ENCODE peak calls at places on chromosome 9, in four cellular contexts. J is K562, G is WTC11, Y is HepG2. D is an unnamed sample.
A peak's percentile ranks its signal among the peaks of the same experiment; 100 is the strongest.

GRCh38 chr9:80175286-80175906 is 603.6 kb downstream of the TLE4 start:
- DNase-seq in Y (peak; percentile 23), G (no peak), J (peak; percentile 20), D (no peak)

GRCh38 chr9:33155393-33155792 is 11.7 kb downstream of the B4GALT1 start:
- DNase-seq in G (no peak), J (no peak), Y (no peak), D (no peak)

GRCh38 chr9:115204827-115205506 is 87.0 kb upstream of the TNC start:
- DNase-seq in J (no peak), G (no peak), Y (no peak), D (no peak)

GRCh38 chr9:14945351-14945750 is 35.1 kb upstream of the FREM1 start:
- DNase-seq in Y (no peak), G (no peak), J (no peak), D (no peak)

GRCh38 chr9:88236531-88237453 is 98.5 kb upstream of the SPATA31C2 start:
- DNase-seq in Y (no peak), G (no peak), J (no peak), D (no peak)

GRCh38 chr9:73093016-73093739 is 58.5 kb upstream of the ANXA1 start:
- DNase-seq in J (peak; percentile 16), G (no peak), Y (no peak), D (no peak)

GRCh38 chr9:127975376-127976315 is 5.1 kb downstream of the EEIG1 start:
- DNase-seq in G (no peak), Y (no peak), J (no peak), D (no peak)

GRCh38 chr9:4933177-4933576 is 51.9 kb upstream of the JAK2 start:
- DNase-seq in Y (no peak), J (no peak), G (no peak), D (no peak)

GRCh38 chr9:15277400-15278137 is 29.4 kb downstream of the TTC39B start:
- DNase-seq in J (peak; percentile 9), Y (peak; percentile 15), G (no peak), D (no peak)

GRCh38 chr9:715310-715709 is 126.2 kb upstream of the DMRT1 start:
- DNase-seq in Y (no peak), J (no peak), G (no peak), D (no peak)

GRCh38 chr9:134014946-134015345 is 10.3 kb upstream of the BRD3OS start:
- DNase-seq in J (no peak), Y (no peak), G (no peak), D (no peak)
- TF ChIP-seq ELF4 in J (no peak), Y (no peak), G (no peak), D (no peak)

DNA sequence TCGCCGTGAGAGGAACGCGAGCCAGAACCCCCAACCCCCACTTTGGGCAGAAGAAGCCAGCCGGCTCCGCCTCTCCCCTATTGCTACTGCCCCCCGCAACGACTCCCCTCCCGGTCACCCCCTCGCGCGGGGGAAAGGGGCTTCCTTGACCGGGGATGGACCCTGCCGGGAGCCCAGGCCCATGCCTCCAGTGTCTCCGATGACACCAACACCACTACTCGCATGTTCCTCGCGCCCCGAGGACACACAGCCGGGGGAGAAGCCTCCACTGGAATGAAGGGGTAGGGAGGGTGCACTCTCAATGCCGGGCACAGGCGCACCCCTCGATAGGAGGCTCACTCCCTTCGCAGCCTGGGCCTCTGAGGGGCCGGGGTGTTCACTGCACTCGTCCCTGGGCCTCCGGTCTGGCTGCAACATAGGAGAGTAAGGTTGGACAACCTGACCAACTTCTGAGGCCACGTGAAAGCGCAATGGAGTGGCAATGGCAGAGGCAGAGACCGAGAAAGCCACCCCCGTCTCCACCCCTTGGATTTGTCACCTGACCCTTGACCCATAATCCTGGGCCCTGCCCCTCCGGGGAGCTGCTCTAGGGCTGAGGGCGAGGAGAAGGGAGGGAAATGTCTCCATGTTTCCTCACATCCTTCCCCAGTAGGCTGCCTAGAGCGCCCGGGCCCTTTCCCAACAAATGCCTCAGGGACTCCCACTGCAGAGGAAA is 1.0 kb upstream of the CNTFR start:
- DNase-seq in Y (no peak), J (no peak), G (no peak), D (no peak)
- TF ChIP-seq ELF4 in Y (no peak), J (no peak), G (no peak), D (no peak)

GRCh38 chr9:91522496-91522895 is 98.9 kb upstream of the NFIL3 start:
- DNase-seq in J (no peak), G (no peak), Y (no peak), D (no peak)
- TF ChIP-seq ELF4 in J (no peak), G (no peak), Y (no peak), D (no peak)

DNA sequence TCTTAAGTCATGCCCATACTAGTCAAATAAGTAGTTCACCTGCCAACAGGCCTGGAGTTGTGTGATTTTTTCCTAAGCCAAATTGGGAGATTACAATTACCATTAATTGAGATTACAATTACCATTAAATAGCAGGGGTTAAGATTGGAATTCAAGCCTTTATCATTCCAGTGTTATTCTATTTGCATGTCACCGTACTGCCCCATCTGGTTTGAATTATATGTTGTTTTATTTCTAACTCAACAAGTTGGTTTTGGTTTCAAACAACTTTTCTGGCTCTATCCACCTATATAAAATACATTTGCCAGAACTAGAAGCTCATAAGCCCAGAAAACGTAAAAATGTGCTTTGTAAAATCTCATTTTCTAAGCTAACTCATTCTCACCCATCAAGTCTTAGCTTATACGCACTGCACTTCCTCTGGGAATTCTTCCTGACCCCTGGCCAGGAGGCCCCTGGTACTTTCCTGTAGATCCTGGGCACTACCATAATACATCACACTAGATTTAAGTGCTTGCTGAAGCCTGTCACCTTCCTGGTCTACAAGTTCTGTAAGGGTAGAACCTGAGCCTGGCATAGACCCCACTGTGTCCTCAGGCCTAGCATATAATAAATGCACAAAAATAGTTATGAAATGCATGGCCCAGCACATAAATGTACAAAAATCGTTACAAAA is 242.0 kb upstream of the TRPM3 start:
- DNase-seq in G (no peak), J (no peak), Y (no peak), D (no peak)
- TF ChIP-seq ELF4 in G (no peak), J (no peak), Y (no peak), D (no peak)

GRCh38 chr9:116686135-116686534 is 970 bp upstream of the TRIM32 start:
- DNase-seq in J (no peak), G (no peak), Y (no peak), D (no peak)
- TF ChIP-seq ELF4 in J (no peak), G (no peak), Y (no peak), D (no peak)

GRCh38 chr9:36923025-36923625 is 110.9 kb downstream of the PAX5 start:
- DNase-seq in J (no peak), Y (no peak), G (no peak), D (no peak)

GRCh38 chr9:36925033-36925432 is 109.0 kb downstream of the PAX5 start:
- DNase-seq in Y (no peak), G (no peak), J (no peak), D (no peak)

GRCh38 chr9:36924071-36924470 is 110.0 kb downstream of the PAX5 start:
- DNase-seq in G (no peak), Y (peak; percentile 45), J (peak; percentile 20), D (no peak)

GRCh38 chr9:36928210-36928609 is 105.9 kb downstream of the PAX5 start:
- DNase-seq in J (no peak), G (no peak), Y (no peak), D (no peak)

DNA sequence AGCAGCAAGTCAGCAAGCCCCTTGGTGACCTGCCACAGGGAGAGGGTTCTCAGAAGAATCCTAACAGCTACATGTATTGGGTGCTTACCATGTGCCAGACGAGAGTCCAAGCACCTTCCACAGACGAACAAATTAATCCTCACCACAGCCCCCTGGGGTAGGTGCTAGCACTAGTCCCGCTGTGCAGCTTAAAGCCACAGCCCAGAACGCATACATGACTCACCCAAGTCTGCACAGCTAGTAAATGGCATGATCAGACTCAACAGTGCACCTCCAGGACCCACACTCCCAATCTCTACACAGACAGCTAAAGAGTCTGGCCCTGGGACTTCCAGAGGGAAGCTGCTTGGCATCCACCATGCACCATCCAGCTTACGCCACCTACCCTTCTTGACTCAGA is 111.5 kb downstream of the PAX5 start:
- DNase-seq in Y (no peak), J (no peak), G (no peak), D (no peak)
- TF ChIP-seq ELF4 in Y (no peak), J (no peak), G (no peak), D (no peak)

GRCh38 chr9:27558307-27558706 is 15.0 kb downstream of the C9orf72 start:
- DNase-seq in G (no peak), Y (no peak), J (no peak), D (no peak)

GRCh38 chr9:27564685-27565084 is 8.6 kb downstream of the C9orf72 start:
- DNase-seq in Y (no peak), J (no peak), G (no peak), D (no peak)

GRCh38 chr9:27564031-27564430 is 9.2 kb downstream of the C9orf72 start:
- DNase-seq in Y (no peak), G (no peak), J (no peak), D (no peak)

GRCh38 chr9:27560457-27560856 is 12.8 kb downstream of the C9orf72 start:
- DNase-seq in G (no peak), Y (no peak), J (no peak), D (no peak)

GRCh38 chr9:27561697-27562096 is 11.6 kb downstream of the C9orf72 start:
- DNase-seq in G (no peak), Y (no peak), J (no peak), D (no peak)
- TF ChIP-seq ELF4 in G (no peak), Y (no peak), J (no peak), D (no peak)

GRCh38 chr9:2967779-2968178 is 123.9 kb upstream of the PUM3 start:
- DNase-seq in Y (no peak), J (no peak), G (no peak), D (no peak)
- TF ChIP-seq ELF4 in Y (no peak), J (no peak), G (no peak), D (no peak)

DNA sequence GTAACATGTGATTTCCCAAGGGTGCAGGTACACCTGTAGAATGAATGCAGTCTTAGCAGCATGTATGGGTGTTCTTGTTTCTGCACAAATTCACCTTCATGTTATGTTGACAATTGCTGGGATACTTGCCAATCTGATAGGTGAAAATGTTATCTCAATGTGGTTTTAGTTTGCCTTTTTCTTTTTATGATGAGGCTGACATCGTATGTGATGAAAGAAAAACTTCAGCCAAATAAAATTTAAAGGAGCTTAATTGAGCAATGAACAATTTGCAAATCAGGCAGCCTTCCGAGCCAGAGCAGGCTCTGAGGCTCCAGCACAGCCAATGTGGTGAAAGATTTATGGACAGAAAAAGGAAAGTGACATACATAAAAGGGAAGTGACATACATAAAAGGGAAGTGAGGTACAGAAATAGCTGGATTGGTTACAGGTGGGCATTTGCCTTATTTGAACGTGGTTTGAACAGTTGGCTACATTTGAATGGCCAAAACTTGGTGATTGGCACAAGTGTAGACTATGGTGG is 10.5 kb downstream of the TAL2 start:
- DNase-seq in G (no peak), Y (no peak), J (peak; percentile 53), D (no peak)
- TF ChIP-seq ELF4 in G (no peak), Y (no peak), J (no peak), D (no peak)